ENCODE peak calls at places on chromosome 1, in seven cellular contexts. V, U, Z, K, C, M and D are unnamed samples.

GRCh38 chr1:214282696-214283225 is 1.8 kb downstream of the SMYD2 start:
- DNase-seq in V (no peak), K (no peak), Z (no peak), U (no peak), M (no peak), C (no peak), D (no peak)

GRCh38 chr1:215475719-215476525 is 91.2 kb upstream of the KCTD3 start:
- DNase-seq in Z (no peak), M (no peak), K (peak), V (no peak), C (no peak), U (peak), D (peak)

GRCh38 chr1:31054349-31054748 is 11.2 kb downstream of the PUM1 start:
- DNase-seq in Z (no peak), U (no peak), V (no peak), M (no peak), C (no peak), K (peak), D (peak)

GRCh38 chr1:170377896-170378634 is 153.9 kb upstream of the GORAB start:
- DNase-seq in M (no peak), Z (no peak), K (no peak), C (no peak), U (no peak), V (no peak), D (peak)

GRCh38 chr1:46638921-46639320 is 22.3 kb upstream of the MOB3C start:
- DNase-seq in M (no peak), C (no peak), V (no peak), Z (no peak), K (no peak), U (no peak), D (no peak)

GRCh38 chr1:193437785-193438184 is 251.4 kb upstream of the B3GALT2 start:
- DNase-seq in K (no peak), V (no peak), U (no peak), Z (no peak), M (peak), C (no peak), D (no peak)

GRCh38 chr1:196477262-196477661 is 131.0 kb downstream of the KCNT2 start:
- DNase-seq in M (no peak), U (no peak), Z (no peak), C (no peak), K (no peak), V (no peak), D (no peak)

GRCh38 chr1:209876091-209876800 is 48.5 kb downstream of the UTP25 start:
- DNase-seq in U (no peak), C (no peak), K (peak), V (no peak), M (no peak), Z (no peak), D (no peak)

GRCh38 chr1:221739018-221739676 is 2.7 kb downstream of the DUSP10 start:
- DNase-seq in K (no peak), M (no peak), Z (no peak), V (no peak), U (no peak), C (no peak), D (no peak)

GRCh38 chr1:31617917-31618746 is 643 bp downstream of the HCRTR1 start:
- DNase-seq in Z (no peak), C (peak), U (peak), V (no peak), K (peak), M (peak), D (peak)

GRCh38 chr1:17052038-17052437 is 1.8 kb downstream of the SDHB start:
- DNase-seq in C (no peak), V (no peak), U (no peak), K (no peak), M (no peak), Z (no peak), D (no peak)

GRCh38 chr1:164726235-164726634 is 167.3 kb downstream of the PBX1 start:
- DNase-seq in K (peak), V (no peak), Z (no peak), U (no peak), M (no peak), C (no peak), D (peak)